ENCODE peak calls at places on chromosomes 5 and 9, in nine cellular contexts. C, V, O, D, L, E, S, X and B are unnamed samples.
A peak's percentile ranks its signal among the peaks of the same experiment; 100 is the strongest.

GRCh38 chr5:132639706-132640130 is 18.3 kb upstream of the IL13 start:
- DNase-seq in C (no peak), V (no peak), E (no peak), X (no peak), D (no peak), L (no peak), S (no peak), O (no peak), B (no peak)

GRCh38 chr5:173778784-173779304 is 109.3 kb upstream of the CPEB4 start:
- DNase-seq in C (peak; percentile 35), V (no peak), D (no peak), E (no peak), X (no peak), L (no peak), O (no peak), S (no peak), B (no peak)

GRCh38 chr5:163624466-163624865 is 119.0 kb downstream of the MAT2B start:
- DNase-seq in E (no peak), X (no peak), C (no peak), O (no peak), S (no peak), V (no peak), D (no peak), L (no peak), B (no peak)

GRCh38 chr5:27511061-27511460 is 472.7 kb upstream of the CDH9 start:
- DNase-seq in D (no peak), O (no peak), C (peak; percentile 1), E (no peak), X (no peak), S (peak; percentile 31), L (no peak), V (no peak), B (no peak)

GRCh38 chr5:73176250-73176649 is 3.3 kb downstream of the TMEM174 start:
- DNase-seq in S (no peak), C (no peak), L (no peak), X (no peak), V (no peak), E (no peak), D (no peak), O (no peak), B (no peak)

GRCh38 chr5:128881609-128882008 is 83.7 kb upstream of the SLC27A6 start:
- DNase-seq in X (no peak), D (no peak), C (no peak), V (no peak), E (no peak), L (no peak), O (no peak), S (no peak), B (no peak)

GRCh38 chr9:95127249-95128176 is 190.0 kb downstream of the FANCC start:
- DNase-seq in C (peak; percentile 80), O (peak; percentile 70), S (peak; percentile 82), V (peak; percentile 95), X (peak; percentile 93), L (peak; percentile 74), D (peak; percentile 66), E (peak; percentile 91), B (peak; percentile 79)

GRCh38 chr5:137902389-137903133 is 13.3 kb downstream of the PKD2L2 start:
- DNase-seq in X (no peak), D (no peak), V (no peak), O (no peak), L (no peak), S (no peak), E (no peak), C (no peak), B (no peak)

GRCh38 chr9:127714916-127715442 is 484 bp downstream of the PTRH1 start:
- DNase-seq in D (no peak), L (no peak), C (no peak), V (peak; percentile 56), X (no peak), S (peak; percentile 38), O (no peak), E (peak; percentile 47), B (peak; percentile 42)

GRCh38 chr9:131179561-131180219 is 54.3 kb downstream of the NUP214 start:
- DNase-seq in L (no peak), O (no peak), V (no peak), E (no peak), S (no peak), C (peak; percentile 81), X (no peak), D (no peak), B (no peak)

GRCh38 chr5:66498791-66499207 is 97.4 kb upstream of the MAST4 start:
- DNase-seq in L (no peak), O (no peak), E (peak; percentile 79), S (no peak), V (peak; percentile 22), D (no peak), X (no peak), C (peak; percentile 60), B (peak; percentile 15)

GRCh38 chr5:149853701-149854100 is 90.9 kb downstream of the PDE6A start:
- DNase-seq in C (no peak), X (no peak), O (no peak), S (no peak), V (no peak), D (no peak), E (no peak), L (no peak), B (no peak)

GRCh38 chr5:127671218-127671617 is 22.3 kb downstream of the CTXN3 start:
- DNase-seq in V (no peak), L (no peak), E (no peak), S (no peak), D (no peak), O (no peak), C (no peak), X (no peak), B (no peak)

GRCh38 chr9:129458155-129458661 is 162.7 kb downstream of the C9orf50 start:
- DNase-seq in X (no peak), E (no peak), L (no peak), V (no peak), S (no peak), D (no peak), O (no peak), C (no peak), B (no peak)

GRCh38 chr5:10831416-10831815 is 70.4 kb upstream of the DAP start:
- DNase-seq in O (no peak), E (no peak), X (no peak), S (no peak), L (no peak), D (no peak), C (peak; percentile 30), V (no peak), B (no peak)

GRCh38 chr5:21654-22233 is 70.2 kb upstream of the PLEKHG4B start:
- DNase-seq in X (no peak), V (no peak), L (peak; percentile 36), O (no peak), S (no peak), C (peak; percentile 8), D (no peak), E (peak; percentile 24), B (no peak)

GRCh38 chr9:127033784-127034183 is 88.7 kb downstream of the ANGPTL2 start:
- DNase-seq in C (peak; percentile 62), X (no peak), V (no peak), L (no peak), O (no peak), D (no peak), S (no peak), E (no peak), B (no peak)

GRCh38 chr9:18438300-18438925 is 35.5 kb upstream of the ADAMTSL1 start:
- DNase-seq in C (peak; percentile 57), O (no peak), X (peak; percentile 62), S (no peak), L (no peak), E (no peak), D (no peak), V (no peak), B (no peak)

GRCh38 chr5:35884125-35884788 is 27.6 kb downstream of the IL7R start:
- DNase-seq in O (no peak), X (no peak), S (no peak), C (peak; percentile 64), D (no peak), L (no peak), V (peak; percentile 49), E (peak; percentile 82), B (peak; percentile 13)

GRCh38 chr5:122924719-122925395 is 79.4 kb downstream of the SNX24 start:
- DNase-seq in S (no peak), X (no peak), C (no peak), E (no peak), O (no peak), L (no peak), D (no peak), V (no peak), B (no peak)

GRCh38 chr9:74497750-74498615 is 848 bp downstream of the RORB start:
- DNase-seq in L (no peak), S (peak; percentile 29), E (peak; percentile 14), V (no peak), X (peak; percentile 79), C (peak; percentile 23), D (no peak), O (peak; percentile 16), B (peak; percentile 39)

GRCh38 chr9:120348951-120349429 is 231.0 kb downstream of the CDK5RAP2 start:
- DNase-seq in D (no peak), S (peak; percentile 74), V (peak; percentile 76), X (peak; percentile 70), C (peak; percentile 65), L (peak; percentile 73), E (peak; percentile 79), O (peak; percentile 4), B (peak; percentile 74)

GRCh38 chr5:123450641-123451421 is 27.6 kb upstream of the CEP120 start:
- DNase-seq in X (no peak), O (peak; percentile 86), L (no peak), S (no peak), C (peak; percentile 67), V (no peak), D (no peak), E (peak; percentile 10), B (no peak)

GRCh38 chr5:180344393-180344999 is 8.6 kb downstream of the GFPT2 start:
- DNase-seq in S (no peak), C (no peak), L (no peak), E (no peak), O (no peak), D (no peak), V (no peak), X (no peak), B (no peak)

GRCh38 chr5:130126748-130127147 is 222.5 kb downstream of the CHSY3 start:
- DNase-seq in C (no peak), O (no peak), L (no peak), S (no peak), E (no peak), X (no peak), V (no peak), D (no peak), B (no peak)

GRCh38 chr9:134634667-134635230 is 6.9 kb upstream of the COL5A1 start:
- DNase-seq in L (no peak), C (no peak), V (no peak), O (no peak), E (no peak), S (no peak), D (no peak), X (no peak), B (no peak)

GRCh38 chr5:118561971-118562370 is 426.4 kb downstream of the DTWD2 start:
- DNase-seq in E (no peak), D (no peak), X (no peak), O (no peak), L (no peak), C (no peak), S (no peak), V (no peak), B (no peak)